ENCODE peak calls at places on chromosomes 12 and 14, in ten cellular contexts. One of them, this sample, is unnamed.

GRCh38 chr14:41668346-41668745 is 61.7 kb downstream of the LRFN5 start:
- DNase-seq in HTR-8/SVneo: no peak
- DNase-seq in ureter: no peak
- DNase-seq in activated T-helper 1 cell treated with anti-CD3 and anti-CD28 coated beads, Interleukin-12 subunit alpha, Interleukin-12 subunit beta, Interleukin-2, Interleukin-4 antibody, amounts not matched to agents 30 ng/mL and 10 ng/mL and 1 ng/mL, durations not matched to agents 14 hours and 24 hours and 36 hours: no peak
- DNase-seq in MM.1S: no peak
- DNase-seq in hypothalamus: no peak
- DNase-seq in substantia nigra: no peak
- DNase-seq in COLO829: no peak
- DNase-seq in adipocyte: peak; percentile 31
- DNase-seq in HS-5: no peak
- DNase-seq in this sample: no peak

GRCh38 chr12:130687190-130687589 is 28.9 kb downstream of the RIMBP2 start:
- DNase-seq in adipocyte: no peak
- DNase-seq in COLO829: no peak
- DNase-seq in ureter: no peak
- DNase-seq in hypothalamus: no peak
- DNase-seq in substantia nigra: no peak
- DNase-seq in HTR-8/SVneo: no peak
- DNase-seq in HS-5: no peak
- DNase-seq in activated T-helper 1 cell treated with anti-CD3 and anti-CD28 coated beads, Interleukin-12 subunit alpha, Interleukin-12 subunit beta, Interleukin-2, Interleukin-4 antibody, amounts not matched to agents 30 ng/mL and 10 ng/mL and 1 ng/mL, durations not matched to agents 14 hours and 24 hours and 36 hours: no peak
- DNase-seq in MM.1S: no peak
- DNase-seq in this sample: no peak

GRCh38 chr14:35248476-35248788 is 43.8 kb upstream of the PSMA6 start:
- DNase-seq in MM.1S: peak; percentile 25
- DNase-seq in substantia nigra: no peak
- DNase-seq in COLO829: no peak
- DNase-seq in adipocyte: no peak
- DNase-seq in HTR-8/SVneo: no peak
- DNase-seq in HS-5: no peak
- DNase-seq in activated T-helper 1 cell treated with anti-CD3 and anti-CD28 coated beads, Interleukin-12 subunit alpha, Interleukin-12 subunit beta, Interleukin-2, Interleukin-4 antibody, amounts not matched to agents 30 ng/mL and 10 ng/mL and 1 ng/mL, durations not matched to agents 14 hours and 24 hours and 36 hours: no peak
- DNase-seq in ureter: no peak
- DNase-seq in hypothalamus: no peak
- DNase-seq in this sample: no peak

GRCh38 chr12:94570161-94570560 is 80.2 kb downstream of the TMCC3 start:
- DNase-seq in HS-5: peak; percentile 47
- DNase-seq in COLO829: no peak
- DNase-seq in ureter: no peak
- DNase-seq in substantia nigra: no peak
- DNase-seq in HTR-8/SVneo: peak; percentile 27
- DNase-seq in MM.1S: no peak
- DNase-seq in activated T-helper 1 cell treated with anti-CD3 and anti-CD28 coated beads, Interleukin-12 subunit alpha, Interleukin-12 subunit beta, Interleukin-2, Interleukin-4 antibody, amounts not matched to agents 30 ng/mL and 10 ng/mL and 1 ng/mL, durations not matched to agents 14 hours and 24 hours and 36 hours: no peak
- DNase-seq in adipocyte: no peak
- DNase-seq in hypothalamus: no peak
- DNase-seq in this sample: no peak

GRCh38 chr12:117261267-117261666 is 71.0 kb upstream of the FBXO21 start:
- DNase-seq in HS-5: peak; percentile 10
- DNase-seq in hypothalamus: no peak
- DNase-seq in substantia nigra: no peak
- DNase-seq in HTR-8/SVneo: peak; percentile 18
- DNase-seq in MM.1S: no peak
- DNase-seq in adipocyte: no peak
- DNase-seq in COLO829: no peak
- DNase-seq in activated T-helper 1 cell treated with anti-CD3 and anti-CD28 coated beads, Interleukin-12 subunit alpha, Interleukin-12 subunit beta, Interleukin-2, Interleukin-4 antibody, amounts not matched to agents 30 ng/mL and 10 ng/mL and 1 ng/mL, durations not matched to agents 14 hours and 24 hours and 36 hours: no peak
- DNase-seq in ureter: no peak
- DNase-seq in this sample: no peak

GRCh38 chr12:116309343-116309742 is 31.9 kb upstream of the MED13L start:
- DNase-seq in COLO829: no peak
- DNase-seq in HTR-8/SVneo: no peak
- DNase-seq in HS-5: no peak
- DNase-seq in ureter: no peak
- DNase-seq in substantia nigra: no peak
- DNase-seq in hypothalamus: no peak
- DNase-seq in adipocyte: no peak
- DNase-seq in activated T-helper 1 cell treated with anti-CD3 and anti-CD28 coated beads, Interleukin-12 subunit alpha, Interleukin-12 subunit beta, Interleukin-2, Interleukin-4 antibody, amounts not matched to agents 30 ng/mL and 10 ng/mL and 1 ng/mL, durations not matched to agents 14 hours and 24 hours and 36 hours: no peak
- DNase-seq in MM.1S: no peak
- DNase-seq in this sample: no peak

GRCh38 chr14:92121670-92122350 is at the start of the genes CPSF2 and NDUFB1:
- DNase-seq in hypothalamus: peak; percentile 85
- DNase-seq in HTR-8/SVneo: peak; percentile 94
- DNase-seq in MM.1S: peak; percentile 54
- DNase-seq in substantia nigra: peak; percentile 48
- DNase-seq in ureter: peak; percentile 85
- DNase-seq in HS-5: peak; percentile 61
- DNase-seq in activated T-helper 1 cell treated with anti-CD3 and anti-CD28 coated beads, Interleukin-12 subunit alpha, Interleukin-12 subunit beta, Interleukin-2, Interleukin-4 antibody, amounts not matched to agents 30 ng/mL and 10 ng/mL and 1 ng/mL, durations not matched to agents 14 hours and 24 hours and 36 hours: peak; percentile 80
- DNase-seq in COLO829: peak; percentile 83
- DNase-seq in adipocyte: peak; percentile 91
- DNase-seq in this sample: peak; percentile 83

GRCh38 chr12:67268896-67269631 is at the start of gene CAND1:
- DNase-seq in adipocyte: peak; percentile 99
- DNase-seq in HS-5: peak; percentile 99
- DNase-seq in MM.1S: peak; percentile 99
- DNase-seq in COLO829: peak; percentile 95
- DNase-seq in hypothalamus: peak; percentile 99
- DNase-seq in HTR-8/SVneo: peak; percentile 90
- DNase-seq in ureter: peak; percentile 99
- DNase-seq in substantia nigra: peak; percentile 95
- DNase-seq in activated T-helper 1 cell treated with anti-CD3 and anti-CD28 coated beads, Interleukin-12 subunit alpha, Interleukin-12 subunit beta, Interleukin-2, Interleukin-4 antibody, amounts not matched to agents 30 ng/mL and 10 ng/mL and 1 ng/mL, durations not matched to agents 14 hours and 24 hours and 36 hours: peak; percentile 94
- DNase-seq in this sample: peak; percentile 100

GRCh38 chr12:93991882-93992415 is 156.4 kb upstream of the PLXNC1 start:
- DNase-seq in ureter: no peak
- DNase-seq in adipocyte: no peak
- DNase-seq in HS-5: no peak
- DNase-seq in hypothalamus: no peak
- DNase-seq in HTR-8/SVneo: no peak
- DNase-seq in COLO829: no peak
- DNase-seq in substantia nigra: no peak
- DNase-seq in activated T-helper 1 cell treated with anti-CD3 and anti-CD28 coated beads, Interleukin-12 subunit alpha, Interleukin-12 subunit beta, Interleukin-2, Interleukin-4 antibody, amounts not matched to agents 30 ng/mL and 10 ng/mL and 1 ng/mL, durations not matched to agents 14 hours and 24 hours and 36 hours: no peak
- DNase-seq in MM.1S: no peak
- DNase-seq in this sample: no peak

GRCh38 chr12:40693503-40693863 is 1.2 kb downstream of the CNTN1 start:
- DNase-seq in adipocyte: no peak
- DNase-seq in activated T-helper 1 cell treated with anti-CD3 and anti-CD28 coated beads, Interleukin-12 subunit alpha, Interleukin-12 subunit beta, Interleukin-2, Interleukin-4 antibody, amounts not matched to agents 30 ng/mL and 10 ng/mL and 1 ng/mL, durations not matched to agents 14 hours and 24 hours and 36 hours: no peak
- DNase-seq in MM.1S: no peak
- DNase-seq in hypothalamus: peak; percentile 45
- DNase-seq in substantia nigra: no peak
- DNase-seq in HS-5: no peak
- DNase-seq in HTR-8/SVneo: no peak
- DNase-seq in ureter: peak; percentile 53
- DNase-seq in COLO829: no peak
- DNase-seq in this sample: peak; percentile 78

GRCh38 chr12:127125607-127126259 is 1141.2 kb upstream of the TMEM132C start:
- DNase-seq in adipocyte: peak; percentile 74
- DNase-seq in ureter: no peak
- DNase-seq in HS-5: peak; percentile 82
- DNase-seq in HTR-8/SVneo: peak; percentile 37
- DNase-seq in substantia nigra: no peak
- DNase-seq in MM.1S: no peak
- DNase-seq in COLO829: peak; percentile 68
- DNase-seq in hypothalamus: no peak
- DNase-seq in activated T-helper 1 cell treated with anti-CD3 and anti-CD28 coated beads, Interleukin-12 subunit alpha, Interleukin-12 subunit beta, Interleukin-2, Interleukin-4 antibody, amounts not matched to agents 30 ng/mL and 10 ng/mL and 1 ng/mL, durations not matched to agents 14 hours and 24 hours and 36 hours: peak; percentile 57
- DNase-seq in this sample: no peak